ENCODE peak calls at places on chromosome 9, in six cellular contexts. I is A549, J is K562, V is endothelial cell of umbilical vein, C is HepG2, A is GM12878. F is an unnamed sample.
A peak's percentile ranks its signal among the peaks of the same experiment; 100 is the strongest.

GRCh38 chr9:97986466-97986865 is 3.3 kb downstream of the ANP32B start:
- DNase-seq in I (no peak), C (no peak), J (no peak), A (peak; percentile 24), V (no peak), F (peak; percentile 43)

GRCh38 chr9:19162956-19163355 is 35.7 kb upstream of the PLIN2 start:
- DNase-seq in V (no peak), A (no peak), I (peak; percentile 61), J (no peak), C (no peak), F (peak; percentile 56)

GRCh38 chr9:97830884-97831829 is 21.9 kb upstream of the FOXE1 start:
- DNase-seq in V (no peak), J (no peak), A (no peak), C (peak; percentile 24), I (no peak), F (no peak)

GRCh38 chr9:134670042-134670525 is 28.5 kb downstream of the COL5A1 start:
- DNase-seq in C (no peak), I (peak; percentile 79), A (no peak), J (no peak), V (peak; percentile 26), F (no peak)

GRCh38 chr9:130949188-130950038 is 10.4 kb upstream of the FIBCD1 start:
- DNase-seq in C (no peak), I (no peak), V (no peak), A (no peak), J (no peak), F (no peak)

GRCh38 chr9:20786807-20787206 is 102.7 kb downstream of the FOCAD start:
- DNase-seq in I (no peak), J (no peak), V (no peak), C (no peak), A (no peak), F (no peak)

GRCh38 chr9:72874344-72874743 is 78.5 kb downstream of the ALDH1A1 start:
- DNase-seq in V (no peak), A (no peak), I (no peak), J (no peak), C (no peak), F (no peak)

GRCh38 chr9:113328045-113328782 is 11.9 kb downstream of the WDR31 start:
- DNase-seq in V (no peak), I (no peak), A (no peak), J (no peak), C (no peak), F (no peak)

GRCh38 chr9:123162359-123163345 is 105.7 kb downstream of the STRBP start:
- DNase-seq in I (no peak), V (peak; percentile 63), A (no peak), J (no peak), C (no peak), F (no peak)

GRCh38 chr9:35712762-35713400 is 19.1 kb downstream of the TLN1 start:
- DNase-seq in I (no peak), A (no peak), J (no peak), V (no peak), C (no peak), F (no peak)

GRCh38 chr9:128121466-128121810 is 6.1 kb downstream of the PTGES2 start:
- DNase-seq in V (no peak), J (no peak), C (no peak), I (no peak), A (no peak), F (no peak)

GRCh38 chr9:28934111-28934510 is 1360.8 kb upstream of the C9orf72 start:
- DNase-seq in A (no peak), C (no peak), V (no peak), I (no peak), J (no peak), F (no peak)

GRCh38 chr9:97388721-97389238 is 23.1 kb upstream of the TDRD7 start:
- DNase-seq in V (no peak), J (no peak), C (no peak), A (peak; percentile 60), I (no peak), F (peak; percentile 91)

GRCh38 chr9:84975926-84976325 is 306.4 kb downstream of the NTRK2 start:
- DNase-seq in J (no peak), C (no peak), I (no peak), V (no peak), A (no peak), F (no peak)
- TF ChIP-seq MYC in J (no peak), C (no peak), I (no peak), V (no peak), A (no peak), F (no peak)

GRCh38 chr9:74415995-74416394 is 81.1 kb upstream of the RORB start:
- DNase-seq in V (no peak), C (no peak), I (no peak), A (no peak), J (no peak), F (no peak)
- TF ChIP-seq POLR2A in V (no peak), C (no peak), I (no peak), A (no peak), J (no peak), F (no peak)

GRCh38 chr9:135990468-135991429 is 29.6 kb upstream of the UBAC1 start:
- DNase-seq in C (peak; percentile 78), I (peak; percentile 86), A (no peak), J (peak; percentile 89), V (peak; percentile 33), F (peak; percentile 54)
- TF ChIP-seq MAX in C (no peak), I (peak; percentile 47), A (no peak), J (peak; percentile 68), V (no peak), F (peak; percentile 75)

DNA sequence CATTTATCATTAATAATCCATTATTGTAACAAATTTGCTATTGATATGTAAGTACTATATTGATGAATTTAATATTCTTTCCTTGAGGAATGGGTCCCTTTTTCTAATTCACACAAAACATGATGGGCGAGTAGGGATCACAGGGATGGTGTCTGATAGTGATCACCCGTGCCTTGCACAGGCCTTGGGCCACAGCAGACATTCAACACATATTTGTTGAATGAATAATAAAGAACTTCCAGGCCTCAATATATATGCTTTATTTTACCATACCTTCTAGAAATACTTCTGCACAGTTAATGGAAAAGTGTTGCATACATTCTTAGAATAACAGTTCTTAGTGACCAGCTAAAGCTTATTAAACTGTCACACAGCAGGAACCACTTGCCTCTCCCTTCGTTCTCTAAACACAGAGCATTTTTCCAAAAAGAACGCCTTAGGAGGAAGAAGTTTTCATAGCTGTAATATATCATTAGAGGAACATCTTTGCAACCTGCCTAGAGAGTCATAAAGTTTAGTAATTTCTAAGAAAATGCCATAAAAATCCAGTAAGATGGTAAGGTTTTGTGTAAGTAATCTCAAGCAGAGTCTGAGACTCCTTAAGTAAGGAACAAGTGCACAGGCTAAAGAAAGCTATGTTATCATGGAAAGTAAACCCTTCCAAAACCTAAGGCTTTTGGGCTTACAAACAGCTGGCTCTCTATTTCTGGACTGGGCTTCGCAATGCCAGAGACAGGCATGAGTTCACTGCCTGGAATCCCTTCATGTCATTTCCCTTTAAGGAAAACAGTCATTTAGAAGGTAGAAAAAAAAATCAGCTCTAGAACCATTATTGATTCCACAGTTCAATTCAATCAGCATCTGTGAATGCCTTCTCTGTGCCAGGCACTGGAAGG is 17.7 kb downstream of the TTLL11 start:
- DNase-seq in I (no peak), J (no peak), V (no peak), C (no peak), A (no peak), F (no peak)
- TF ChIP-seq MYC in I (no peak), J (no peak), V (no peak), C (no peak), A (no peak), F (no peak)

GRCh38 chr9:5448461-5448860 is 1.9 kb upstream of the CD274 start:
- DNase-seq in I (no peak), C (no peak), J (no peak), A (no peak), V (no peak), F (no peak)
- TF ChIP-seq POLR2A in I (no peak), C (no peak), J (no peak), A (no peak), V (no peak), F (no peak)

DNA sequence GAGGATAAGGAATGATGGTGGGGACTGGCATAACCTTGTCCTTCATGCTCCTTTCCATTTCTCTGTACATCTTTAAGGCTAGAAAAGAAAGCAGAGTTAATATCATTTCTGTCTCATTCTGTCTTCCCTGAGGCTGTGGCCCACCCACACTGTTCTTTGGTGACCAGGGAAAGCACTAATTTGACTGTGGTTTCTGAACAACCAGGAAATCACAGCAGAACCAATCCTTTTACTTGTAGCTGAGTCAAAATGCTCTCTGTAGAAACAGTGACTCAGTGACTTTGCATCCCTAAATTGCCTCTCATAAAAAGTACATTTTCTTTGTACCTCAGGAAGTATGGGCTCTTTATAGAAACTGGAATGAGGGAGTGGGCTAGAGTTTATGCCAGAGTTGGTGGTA is 28.1 kb downstream of the IL33 start:
- DNase-seq in I (no peak), A (peak; percentile 48), C (no peak), V (no peak), J (no peak), F (no peak)
- TF ChIP-seq MAX in I (no peak), A (no peak), C (no peak), V (no peak), J (no peak), F (no peak)